ENCODE peak calls at places on chromosomes 3 and 15, in four cellular contexts. G is GM23338, K is lower lobe of right lung, H is choroid plexus epithelial cell. I is an unnamed sample.

GRCh38 chr3:102484384-102484783 is 49.6 kb downstream of the ZPLD1 start:
- DNase-seq in G (no peak), K (no peak), H (no peak), I (no peak)

GRCh38 chr15:99082798-99083197 is 22.1 kb upstream of the SYNM start:
- DNase-seq in G (no peak), K (no peak), H (no peak), I (no peak)

GRCh38 chr3:52007291-52007690 is 11.6 kb upstream of the RPL29 start:
- DNase-seq in G (no peak), K (no peak), H (no peak), I (no peak)

GRCh38 chr3:36944012-36944640 is 728 bp downstream of the TRANK1 start:
- DNase-seq in G (peak), K (peak), H (peak), I (peak)

GRCh38 chr15:85073556-85074194 is 92.0 kb downstream of the PDE8A start:
- DNase-seq in G (no peak), K (no peak), H (peak), I (no peak)

GRCh38 chr15:63836579-63836978 is 2.8 kb upstream of the HERC1 start:
- DNase-seq in G (no peak), K (no peak), H (no peak), I (no peak)

GRCh38 chr15:67822537-67823370 is 2.6 kb upstream of the SKOR1 start:
- DNase-seq in G (peak), K (no peak), H (no peak), I (no peak)

GRCh38 chr3:102179321-102180290 is 255.2 kb upstream of the ZPLD1 start:
- DNase-seq in G (no peak), K (no peak), H (peak), I (no peak)

GRCh38 chr3:85330071-85330470 is 371.3 kb downstream of the CADM2 start:
- DNase-seq in G (no peak), K (no peak), H (no peak), I (no peak)

GRCh38 chr15:65651831-65652749 is 30.4 kb downstream of the SLC24A1 start:
- DNase-seq in G (peak), K (no peak), H (no peak), I (no peak)

GRCh38 chr3:181756645-181757044 is 44.9 kb downstream of the SOX2 start:
- DNase-seq in G (peak), K (no peak), H (no peak), I (no peak)

GRCh38 chr15:68318008-68318835 is 40.7 kb downstream of the FEM1B start:
- DNase-seq in G (no peak), K (no peak), H (no peak), I (no peak)

GRCh38 chr15:99472416-99473145 is 93.2 kb upstream of the MEF2A start:
- DNase-seq in G (no peak), K (no peak), H (no peak), I (no peak)

GRCh38 chr3:129015388-129016105 is 14.4 kb downstream of the EFCC1 start:
- DNase-seq in G (no peak), K (peak), H (peak), I (no peak)

GRCh38 chr3:65732060-65732933 is 306.4 kb downstream of the MAGI1 start:
- DNase-seq in G (peak), K (no peak), H (peak), I (peak)

GRCh38 chr3:3675801-3676200 is 123.4 kb upstream of the LRRN1 start:
- DNase-seq in G (no peak), K (no peak), H (no peak), I (no peak)

GRCh38 chr3:137642831-137643230 is 121.3 kb upstream of the SOX14 start:
- DNase-seq in G (peak), K (no peak), H (no peak), I (no peak)

GRCh38 chr3:190855151-190855550 is 7.3 kb downstream of the GMNC start:
- DNase-seq in G (peak), K (no peak), H (no peak), I (no peak)

GRCh38 chr15:22902046-22902445 is 63.6 kb downstream of the NIPA2 start:
- DNase-seq in G (no peak), K (no peak), H (no peak), I (no peak)

GRCh38 chr3:194404365-194405140 is 5.5 kb upstream of the GP5 start:
- DNase-seq in G (peak), K (no peak), H (peak), I (no peak)

GRCh38 chr3:58167431-58168351 is 43.1 kb downstream of the DNASE1L3 start:
- DNase-seq in G (peak), K (peak), H (peak), I (peak)

GRCh38 chr15:47185222-47185800 is 532.0 kb upstream of the SEMA6D start:
- DNase-seq in G (no peak), K (no peak), H (peak), I (peak)

GRCh38 chr3:42535981-42536784 is 33.7 kb downstream of the VIPR1 start:
- DNase-seq in G (peak), K (no peak), H (peak), I (peak)

GRCh38 chr15:70765504-70766281 is 2.3 kb upstream of the UACA start:
- DNase-seq in G (no peak), K (no peak), H (peak), I (no peak)

GRCh38 chr15:90594297-90594696 is 64.6 kb downstream of the CRTC3 start:
- DNase-seq in G (peak), K (peak), H (no peak), I (no peak)

GRCh38 chr3:162287600-162287999 is 791.0 kb downstream of the OTOL1 start:
- DNase-seq in G (no peak), K (no peak), H (no peak), I (no peak)

GRCh38 chr3:34206996-34207395 is 408.6 kb downstream of the PDCD6IP start:
- DNase-seq in G (no peak), K (no peak), H (peak), I (no peak)

GRCh38 chr15:89963301-89964288 is 37.5 kb upstream of the ZNF710 start:
- DNase-seq in G (no peak), K (peak), H (no peak), I (no peak)

GRCh38 chr3:184320099-184320445 is 5.7 kb downstream of the EIF4G1 start:
- DNase-seq in G (peak), K (peak), H (peak), I (no peak)

GRCh38 chr15:31457631-31458526 is 131.2 kb downstream of the KLF13 start:
- DNase-seq in G (no peak), K (no peak), H (peak), I (no peak)

GRCh38 chr3:12878026-12878636 is 36.8 kb upstream of the RPL32 start:
- DNase-seq in G (no peak), K (no peak), H (no peak), I (no peak)

GRCh38 chr3:12879191-12879815 is 37.9 kb upstream of the RPL32 start:
- DNase-seq in G (no peak), K (no peak), H (no peak), I (no peak)

GRCh38 chr3:12871404-12871983 is 30.1 kb upstream of the RPL32 start:
- DNase-seq in G (no peak), K (no peak), H (no peak), I (no peak)

GRCh38 chr3:12877040-12877439 is 35.7 kb upstream of the RPL32 start:
- DNase-seq in G (no peak), K (no peak), H (no peak), I (no peak)

GRCh38 chr3:12875857-12876451 is 34.6 kb upstream of the RPL32 start:
- DNase-seq in G (peak), K (peak), H (peak), I (no peak)
- TF ChIP-seq CTCF in G (peak), K (peak), H (peak), I (no peak)

GRCh38 chr3:124243253-124243859 is 251.4 kb upstream of the ROPN1 start:
- DNase-seq in G (no peak), K (no peak), H (no peak), I (no peak)

GRCh38 chr3:124248471-124249028 is 256.6 kb upstream of the ROPN1 start:
- DNase-seq in G (no peak), K (no peak), H (peak), I (no peak)

GRCh38 chr3:124250053-124250452 is 258.1 kb upstream of the ROPN1 start:
- DNase-seq in G (no peak), K (no peak), H (no peak), I (no peak)

GRCh38 chr3:124246949-124247348 is 255.0 kb upstream of the ROPN1 start:
- DNase-seq in G (peak), K (no peak), H (peak), I (peak)

DNA sequence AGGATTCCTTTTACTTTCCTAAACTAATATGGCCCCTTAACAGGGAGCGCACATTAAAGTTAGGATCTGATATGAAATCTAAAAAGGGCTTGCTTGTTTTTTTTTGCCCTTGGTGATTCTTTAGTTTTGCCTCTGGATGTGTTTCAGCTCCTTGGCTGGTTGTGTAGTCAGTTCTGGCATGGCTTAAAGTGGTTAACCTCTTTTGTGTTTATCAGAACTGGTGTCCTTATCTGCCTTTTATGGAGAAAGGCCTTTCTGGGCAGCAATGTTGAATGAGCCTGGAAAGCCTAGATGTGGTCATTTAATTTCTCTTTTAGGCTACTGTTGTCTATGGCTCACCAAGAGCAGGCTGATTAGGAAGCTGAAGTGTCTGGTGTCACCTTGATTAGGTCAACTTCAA is 254.4 kb upstream of the ROPN1 start:
- DNase-seq in G (no peak), K (no peak), H (no peak), I (no peak)
- TF ChIP-seq CTCF in G (no peak), K (no peak), H (no peak), I (no peak)

GRCh38 chr3:158672293-158673176 is at the start of gene LXN:
- DNase-seq in G (peak), K (peak), H (peak), I (peak)
- TF ChIP-seq CTCF in G (peak), K (peak), H (peak), I (peak)

GRCh38 chr3:100710355-100711198 is 1.3 kb downstream of the TFG start:
- DNase-seq in G (peak), K (no peak), H (peak), I (peak)
- TF ChIP-seq CTCF in G (peak), K (peak), H (peak), I (peak)

I was measured in WERI-Rb-1.